ENCODE peak calls at places on chromosome 4, in ten cellular contexts. A is CD4-positive, alpha-beta T cell; Z is sigmoid colon; C is anterior cingulate cortex; O is hypothalamus; N is right cardiac atrium; S is ELF-1; I is activated T-helper 9 cell treated with anti-CD3 and anti-CD28 coated beads, Interleukin-2, amount 50 U/mL, for 16 hours; M is nephron progenitor cell; P is LHCN-M2. U is an unnamed sample.

GRCh38 chr4:140497776-140498636 is at the start of gene MGAT4D:
- DNase-seq in I (no peak), M (peak), Z (no peak), S (peak), O (no peak), C (no peak), P (no peak), N (peak), A (no peak), U (no peak)

GRCh38 chr4:134365852-134366251 is 164.3 kb upstream of the PABPC4L start:
- DNase-seq in C (no peak), M (no peak), A (no peak), P (peak), I (no peak), O (no peak), Z (no peak), N (no peak), S (no peak), U (no peak)

GRCh38 chr4:71081192-71081591 is 87.7 kb downstream of the DCK start:
- DNase-seq in C (no peak), S (no peak), Z (no peak), O (no peak), P (no peak), N (no peak), A (no peak), I (no peak), M (no peak), U (no peak)

GRCh38 chr4:15765306-15765705 is 12.8 kb upstream of the CD38 start:
- DNase-seq in C (no peak), S (no peak), I (no peak), Z (no peak), O (no peak), A (no peak), P (no peak), M (no peak), N (no peak), U (no peak)

GRCh38 chr4:156888762-156889161 is 82.8 kb downstream of the PDGFC start:
- DNase-seq in N (no peak), C (no peak), S (no peak), I (no peak), O (no peak), M (no peak), A (no peak), Z (no peak), P (peak), U (peak)

GRCh38 chr4:94390804-94391410 is 48.3 kb upstream of the HPGDS start:
- DNase-seq in S (no peak), Z (no peak), P (peak), I (no peak), O (no peak), C (no peak), A (no peak), N (no peak), M (no peak), U (peak)

GRCh38 chr4:4334798-4335520 is 44.9 kb downstream of the ZBTB49 start:
- DNase-seq in A (peak), C (peak), P (peak), Z (peak), O (peak), S (peak), M (peak), I (peak), N (peak), U (peak)

GRCh38 chr4:110122201-110122600 is 76.2 kb downstream of the ELOVL6 start:
- DNase-seq in M (no peak), O (no peak), Z (no peak), N (no peak), S (no peak), I (no peak), C (no peak), P (no peak), A (no peak), U (peak)

GRCh38 chr4:52106701-52107100 is 55.6 kb downstream of the SPATA18 start:
- DNase-seq in M (no peak), P (no peak), O (no peak), Z (no peak), N (no peak), S (no peak), I (no peak), C (no peak), A (no peak), U (peak)

GRCh38 chr4:58760100-58760499 is 1649.9 kb upstream of the IGFBP7 start:
- DNase-seq in O (no peak), M (no peak), A (no peak), N (no peak), C (no peak), Z (no peak), S (no peak), I (no peak), P (no peak), U (no peak)

GRCh38 chr4:178140326-178140915 is 698.2 kb upstream of the AGA start:
- DNase-seq in M (no peak), A (no peak), S (no peak), P (no peak), O (no peak), C (no peak), N (peak), I (no peak), Z (no peak), U (no peak)

GRCh38 chr4:81684357-81684756 is 212.7 kb upstream of the RASGEF1B start:
- DNase-seq in Z (no peak), C (no peak), P (no peak), N (peak), I (no peak), S (no peak), M (no peak), A (no peak), O (no peak), U (no peak)

GRCh38 chr4:145937021-145937861 is 1.4 kb downstream of the ZNF827 start:
- DNase-seq in M (peak), O (peak), A (peak), Z (peak), C (peak), S (peak), P (peak), I (peak), N (peak), U (peak)

GRCh38 chr4:173332021-173332487 is 2.1 kb downstream of the HMGB2 start:
- DNase-seq in S (no peak), M (no peak), Z (no peak), O (no peak), N (no peak), A (no peak), C (no peak), P (peak), I (no peak), U (peak)

GRCh38 chr4:94532016-94532789 is 80.5 kb downstream of the PDLIM5 start:
- DNase-seq in M (no peak), C (no peak), Z (no peak), N (peak), S (no peak), O (no peak), P (peak), A (no peak), I (no peak), U (no peak)

GRCh38 chr4:25235401-25235800 is 1.6 kb downstream of the PI4K2B start:
- DNase-seq in P (no peak), Z (no peak), I (no peak), S (no peak), N (no peak), C (no peak), M (no peak), O (no peak), A (no peak), U (peak)

GRCh38 chr4:47217291-47217690 is 185.9 kb downstream of the GABRB1 start:
- DNase-seq in C (no peak), S (no peak), N (no peak), I (no peak), M (no peak), Z (no peak), O (no peak), P (no peak), A (no peak), U (no peak)

GRCh38 chr4:156795727-156796126 is 175.9 kb downstream of the PDGFC start:
- DNase-seq in Z (no peak), N (no peak), I (no peak), C (no peak), M (no peak), A (no peak), P (no peak), S (no peak), O (no peak), U (no peak)